ENCODE peak calls at places on chromosomes 5 and 9, in six cellular contexts. G is endothelial cell of umbilical vein, U is sigmoid colon, M is spleen, J is transverse colon, E is suprapubic skin. D is an unnamed sample.

GRCh38 chr5:59887274-59887673 is 6.3 kb downstream of the PDE4D start:
- DNase-seq in G (no peak), U (no peak), M (no peak), J (no peak), E (no peak), D (no peak)

GRCh38 chr9:117088140-117088539 is 326.7 kb downstream of the ASTN2 start:
- DNase-seq in G (no peak), U (no peak), M (no peak), J (no peak), E (no peak), D (no peak)

GRCh38 chr9:127837346-127837745 is 17.1 kb downstream of the ENG start:
- DNase-seq in G (no peak), U (no peak), M (no peak), J (no peak), E (peak; percentile 77), D (no peak)

GRCh38 chr9:133581553-133582343 is 27.4 kb downstream of the FAM163B start:
- DNase-seq in G (no peak), U (no peak), M (no peak), J (no peak), E (no peak), D (no peak)

GRCh38 chr5:79924936-79925893 is 65.8 kb downstream of the MTX3 start:
- DNase-seq in G (no peak), U (no peak), M (no peak), J (no peak), E (no peak), D (no peak)

GRCh38 chr9:72883867-72884266 is 69.0 kb downstream of the ALDH1A1 start:
- DNase-seq in G (no peak), U (no peak), M (no peak), J (peak; percentile 20), E (no peak), D (no peak)

GRCh38 chr9:107137495-107138202 is 145.4 kb upstream of the RAD23B start:
- DNase-seq in G (peak; percentile 17), U (no peak), M (no peak), J (no peak), E (no peak), D (no peak)

GRCh38 chr5:108749130-108749861 is 1.6 kb downstream of the FER start:
- DNase-seq in G (peak; percentile 27), U (peak; percentile 91), M (no peak), J (no peak), E (peak; percentile 87), D (no peak)

GRCh38 chr5:35742006-35742405 is 114.7 kb upstream of the IL7R start:
- DNase-seq in G (no peak), U (no peak), M (no peak), J (no peak), E (no peak), D (no peak)

GRCh38 chr5:169408166-169408565 is 107.2 kb upstream of the SLIT3 start:
- DNase-seq in G (no peak), U (no peak), M (no peak), J (no peak), E (no peak), D (no peak)

GRCh38 chr9:69324549-69325401 is at the start of gene ENTREP1:
- DNase-seq in G (peak; percentile 62), U (peak; percentile 78), M (peak; percentile 84), J (peak; percentile 75), E (peak; percentile 82), D (peak; percentile 80)

GRCh38 chr9:69371001-69371400 is 46.0 kb downstream of the ENTREP1 start:
- DNase-seq in G (peak; percentile 83), U (no peak), M (no peak), J (no peak), E (no peak), D (no peak)

DNA sequence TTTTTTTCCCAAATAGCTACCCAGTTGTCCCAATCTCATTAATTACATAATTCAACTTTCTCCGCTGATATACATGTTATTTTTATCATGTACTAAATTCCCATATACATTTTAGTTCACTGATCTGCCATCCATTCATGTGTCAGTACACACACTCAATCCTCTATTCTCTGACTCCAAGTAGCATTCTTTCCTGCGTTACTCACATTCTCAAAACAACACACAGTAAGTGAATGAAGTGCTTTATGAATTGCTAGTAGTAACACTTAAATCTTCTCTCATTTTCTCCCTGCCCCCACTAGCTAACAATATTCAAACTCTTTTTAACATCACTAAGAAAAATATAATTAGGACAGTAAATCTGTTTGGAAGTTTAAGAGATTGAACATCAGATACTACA is 8.9 kb downstream of the ZNF366 start:
- DNase-seq in G (peak; percentile 67), U (no peak), M (no peak), J (no peak), E (no peak), D (no peak)
- TF ChIP-seq POLR2A in G (no peak), U (no peak), M (no peak), J (no peak), E (no peak), D (no peak)

GRCh38 chr5:143694357-143694756 is 117.6 kb upstream of the HMHB1 start:
- DNase-seq in G (no peak), U (no peak), M (no peak), J (no peak), E (no peak), D (no peak)
- H3K4me1 ChIP-seq in G (no peaks in the 10 kb centered on the region), U (no peaks in the 10 kb centered on the region), M (no peaks in the 10 kb centered on the region), J (no peaks in the 10 kb centered on the region), E (peaks cover 19% of the 10 kb centered on the region), D (no peaks in the 10 kb centered on the region)

DNA sequence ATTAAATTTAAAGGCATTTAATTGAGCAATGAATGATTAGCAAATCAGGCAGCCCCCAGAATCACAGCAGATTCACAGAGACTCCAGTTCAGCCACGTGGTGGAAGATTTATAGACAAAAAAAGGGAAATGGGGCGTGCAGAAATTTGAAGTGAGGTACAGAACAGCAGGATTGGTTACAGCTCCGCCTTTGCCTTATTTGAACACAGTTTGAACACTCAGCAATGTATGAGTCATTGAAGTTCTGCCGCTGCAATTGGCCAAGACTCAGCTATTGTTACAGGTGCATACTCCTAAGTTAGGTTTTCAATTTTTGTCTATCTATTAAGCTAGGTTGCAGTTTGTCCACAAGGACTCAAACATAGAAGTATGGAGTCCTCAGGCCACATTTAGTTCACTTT is 157.7 kb upstream of the SLC12A2 start:
- DNase-seq in G (no peak), U (no peak), M (no peak), J (peak; percentile 26), E (no peak), D (peak; percentile 63)
- TF ChIP-seq POLR2AphosphoS5 in G (no peak), U (no peak), M (no peak), J (no peak), E (no peak), D (no peak)

GRCh38 chr5:122701640-122702523 is 73.0 kb upstream of the SNX2 start:
- DNase-seq in G (no peak), U (no peak), M (no peak), J (peak; percentile 9), E (no peak), D (no peak)
- TF ChIP-seq POLR2A in G (no peak), U (no peak), M (no peak), J (no peak), E (no peak), D (no peak)

GRCh38 chr9:14251146-14252071 is 62.5 kb downstream of the NFIB start:
- DNase-seq in G (peak; percentile 73), U (peak; percentile 88), M (no peak), J (peak; percentile 78), E (peak; percentile 85), D (peak; percentile 79)
- H3K4me1 ChIP-seq in G (peaks cover 39% of the 10 kb centered on the region), U (peaks cover 32% of the 10 kb centered on the region), M (no peaks in the 10 kb centered on the region), J (peaks cover 34% of the 10 kb centered on the region), E (peaks cover 46% of the 10 kb centered on the region), D (peaks cover 25% of the 10 kb centered on the region)

GRCh38 chr5:66637994-66638393 is 41.8 kb downstream of the MAST4 start:
- DNase-seq in G (no peak), U (no peak), M (no peak), J (no peak), E (no peak), D (no peak)
- TF ChIP-seq POLR2AphosphoS5 in G (no peak), U (no peak), M (no peak), J (no peak), E (no peak), D (no peak)

DNA sequence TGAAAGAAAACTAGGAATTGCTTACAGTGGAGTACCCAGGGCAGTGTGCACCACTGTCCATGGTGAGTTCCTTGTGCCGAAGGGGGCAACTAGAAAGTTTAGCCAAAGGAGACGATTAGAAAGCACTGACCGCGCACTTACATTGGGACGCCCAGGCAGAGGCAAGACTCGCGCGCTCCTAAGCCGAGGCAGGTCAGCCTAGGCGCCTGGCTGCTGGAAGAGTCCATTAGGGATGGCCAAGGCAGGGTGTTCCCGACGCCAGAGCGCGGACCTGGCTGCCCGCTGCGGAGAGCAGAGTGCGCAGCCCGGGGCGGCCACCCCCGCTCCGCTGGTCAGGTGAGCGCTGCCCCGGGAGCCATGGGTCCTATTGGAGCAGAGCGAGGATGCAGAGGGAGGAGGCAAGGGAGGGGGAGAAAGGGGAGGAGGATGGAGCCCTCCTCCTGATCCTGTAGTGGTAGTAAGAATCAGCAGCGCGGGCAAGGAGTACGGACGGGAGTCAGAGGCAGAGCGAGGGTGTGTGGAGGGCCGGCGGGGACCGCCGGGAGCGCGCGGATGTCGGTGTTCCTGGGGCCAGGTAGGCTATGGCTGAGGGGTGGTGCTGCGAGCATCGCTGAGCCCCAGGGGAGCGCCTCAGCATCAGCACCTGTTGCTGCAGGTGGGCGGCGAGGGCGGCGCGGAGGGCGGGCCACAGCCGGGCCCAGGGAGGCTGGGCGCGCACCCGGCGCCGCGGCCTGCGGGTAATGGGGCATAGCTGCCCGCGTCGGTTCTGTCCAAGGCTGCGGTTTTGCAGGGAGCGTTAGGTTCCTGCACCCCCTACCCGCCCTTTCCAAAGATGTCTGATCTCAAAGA is at the start of gene ADGRV1:
- DNase-seq in G (peak; percentile 12), U (no peak), M (peak; percentile 65), J (peak; percentile 89), E (no peak), D (peak; percentile 76)
- TF ChIP-seq POLR2A in G (no peak), U (no peak), M (no peak), J (peak; percentile 62), E (no peak), D (no peak)

D was measured in breast epithelium.